ENCODE peak calls at places on chromosomes 11 and 22, in six cellular contexts. W is mesenchymal stem cell, L is H1, X is H9, M is IMR-90, K is trophoblast cell. U is an unnamed sample.
A peak's percentile ranks its signal among the peaks of the same experiment; 100 is the strongest.

GRCh38 chr11:35076201-35077100 is 62.5 kb upstream of the CD44 start:
- DNase-seq in X (no peak), M (no peak), W (no peak), L (no peak), K (no peak), U (no peak)

GRCh38 chr11:34473603-34474169 is 35.0 kb downstream of the CAT start:
- DNase-seq in K (no peak), W (no peak), M (no peak), L (no peak), X (no peak), U (no peak)

GRCh38 chr11:84316866-84317560 is 1030.8 kb upstream of the CCDC90B start:
- DNase-seq in K (no peak), X (no peak), M (peak; percentile 30), W (peak; percentile 38), L (no peak), U (peak; percentile 21)

GRCh38 chr22:19874307-19875060 is 19.8 kb upstream of the GNB1L start:
- DNase-seq in K (no peak), X (peak; percentile 35), L (peak; percentile 51), M (no peak), W (no peak), U (peak; percentile 64)

GRCh38 chr22:40855104-40855959 is 1.1 kb downstream of the ST13 start:
- DNase-seq in W (peak; percentile 47), X (no peak), M (no peak), K (no peak), L (no peak), U (no peak)

GRCh38 chr11:20207781-20208621 is 47.7 kb upstream of the DBX1 start:
- DNase-seq in K (no peak), X (peak; percentile 64), M (peak; percentile 0), L (peak; percentile 50), W (no peak), U (peak; percentile 20)

GRCh38 chr11:2534131-2534956 is 89.5 kb downstream of the KCNQ1 start:
- DNase-seq in L (peak; percentile 56), K (peak; percentile 99), M (no peak), W (peak; percentile 9), X (peak; percentile 67), U (no peak)

GRCh38 chr11:69873166-69874077 is 54.2 kb upstream of the FGF3 start:
- DNase-seq in M (no peak), X (peak; percentile 16), K (no peak), L (no peak), W (no peak), U (no peak)

GRCh38 chr11:76033699-76034098 is 172.6 kb downstream of the WNT11 start:
- DNase-seq in K (no peak), X (no peak), L (no peak), M (no peak), W (no peak), U (no peak)

GRCh38 chr22:24068377-24068680 is 57.2 kb downstream of the CABIN1 start:
- DNase-seq in X (no peak), W (no peak), K (no peak), M (no peak), L (no peak), U (no peak)

GRCh38 chr22:31962392-31963113 is 18.2 kb downstream of the YWHAH start:
- DNase-seq in L (no peak), M (no peak), X (no peak), W (no peak), K (no peak), U (no peak)

GRCh38 chr11:35073691-35074382 is 65.1 kb upstream of the CD44 start:
- DNase-seq in M (peak; percentile 49), W (peak; percentile 37), X (no peak), L (no peak), K (no peak), U (no peak)

GRCh38 chr11:70799386-70799785 is 401.1 kb downstream of the CTTN start:
- DNase-seq in M (peak; percentile 63), K (no peak), X (no peak), L (no peak), W (no peak), U (no peak)

GRCh38 chr11:126345759-126346585 is 9.5 kb upstream of the ST3GAL4 start:
- DNase-seq in K (peak; percentile 94), M (peak; percentile 75), L (no peak), X (no peak), W (peak; percentile 76), U (no peak)

GRCh38 chr11:88480217-88480616 is 142.7 kb upstream of the CTSC start:
- DNase-seq in L (no peak), K (peak; percentile 27), M (peak; percentile 86), W (peak; percentile 56), X (no peak), U (no peak)

GRCh38 chr22:24681236-24681635 is 78.2 kb downstream of the GGT1 start:
- DNase-seq in X (no peak), K (no peak), W (no peak), L (no peak), M (peak; percentile 93), U (no peak)

GRCh38 chr11:11519184-11519583 is 102.6 kb downstream of the GALNT18 start:
- DNase-seq in M (no peak), K (no peak), L (no peak), W (no peak), X (peak; percentile 45), U (no peak)

GRCh38 chr11:3145206-3145520 is 19.9 kb downstream of the OSBPL5 start:
- DNase-seq in X (no peak), L (no peak), W (no peak), K (no peak), M (no peak), U (no peak)

GRCh38 chr11:81237139-81237538 is 1496.5 kb downstream of the FAM181B start:
- DNase-seq in M (peak; percentile 4), K (peak; percentile 7), W (peak; percentile 59), L (no peak), X (no peak), U (peak; percentile 50)

GRCh38 chr11:105003151-105003550 is 19.8 kb downstream of the CASP5 start:
- DNase-seq in X (no peak), K (no peak), W (no peak), M (no peak), L (no peak), U (no peak)

GRCh38 chr11:130213143-130213978 is 53.8 kb downstream of the ST14 start:
- DNase-seq in M (peak; percentile 6), L (peak; percentile 96), K (peak; percentile 19), W (peak; percentile 35), X (peak; percentile 82), U (peak; percentile 67)

GRCh38 chr11:22521226-22521625 is 104.4 kb downstream of the FANCF start:
- DNase-seq in W (peak; percentile 47), M (peak; percentile 48), X (no peak), K (peak; percentile 72), L (no peak), U (no peak)

DNA sequence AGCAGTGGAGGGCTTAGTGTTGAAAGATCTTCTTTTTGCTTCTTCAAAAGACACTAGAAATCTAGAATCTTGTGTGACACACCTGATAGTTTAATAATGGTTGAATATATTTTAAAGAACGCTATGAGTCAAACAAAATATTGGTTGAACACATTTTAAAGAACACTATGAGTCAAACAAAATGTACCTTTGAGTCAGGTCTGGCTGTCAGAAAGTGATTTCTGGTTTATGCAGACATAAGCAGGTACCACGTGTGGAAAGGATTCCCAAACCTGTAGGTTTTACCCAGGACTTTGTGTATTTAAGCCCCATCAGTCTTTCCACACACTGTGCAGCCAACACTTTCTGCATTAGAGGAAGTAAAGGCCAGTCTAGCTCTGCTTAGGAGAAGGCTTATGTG is 366.7 kb upstream of the TENM4 start:
- DNase-seq in K (no peak), L (no peak), X (no peak), M (no peak), W (no peak), U (no peak)
- H3K14ac ChIP-seq in K (no peak overlapping the region), L (no peak overlapping the region), X (no peak overlapping the region), M (no peak overlapping the region), W (no peak overlapping the region), U (no peak overlapping the region)

GRCh38 chr11:77035580-77035979 is 1.4 kb downstream of the B3GNT6 start:
- DNase-seq in K (peak; percentile 53), L (no peak), X (no peak), W (no peak), M (no peak), U (no peak)
- H3K14ac ChIP-seq in K (no peak overlapping the region), L (no peak overlapping the region), X (no peak overlapping the region), W (no peak overlapping the region), M (no peak overlapping the region), U (no peak overlapping the region)

GRCh38 chr22:42227435-42227834 is 43.0 kb downstream of the TCF20 start:
- DNase-seq in X (no peak), M (no peak), W (no peak), L (no peak), K (no peak), U (no peak)

GRCh38 chr22:42228480-42228879 is 42.0 kb downstream of the TCF20 start:
- DNase-seq in L (no peak), X (no peak), M (no peak), K (no peak), W (no peak), U (no peak)

GRCh38 chr22:42233879-42234278 is 36.6 kb downstream of the TCF20 start:
- DNase-seq in X (no peak), K (no peak), W (no peak), L (no peak), M (no peak), U (no peak)

GRCh38 chr22:42231929-42232328 is 38.5 kb downstream of the TCF20 start:
- DNase-seq in M (no peak), L (no peak), W (no peak), K (no peak), X (no peak), U (no peak)

DNA sequence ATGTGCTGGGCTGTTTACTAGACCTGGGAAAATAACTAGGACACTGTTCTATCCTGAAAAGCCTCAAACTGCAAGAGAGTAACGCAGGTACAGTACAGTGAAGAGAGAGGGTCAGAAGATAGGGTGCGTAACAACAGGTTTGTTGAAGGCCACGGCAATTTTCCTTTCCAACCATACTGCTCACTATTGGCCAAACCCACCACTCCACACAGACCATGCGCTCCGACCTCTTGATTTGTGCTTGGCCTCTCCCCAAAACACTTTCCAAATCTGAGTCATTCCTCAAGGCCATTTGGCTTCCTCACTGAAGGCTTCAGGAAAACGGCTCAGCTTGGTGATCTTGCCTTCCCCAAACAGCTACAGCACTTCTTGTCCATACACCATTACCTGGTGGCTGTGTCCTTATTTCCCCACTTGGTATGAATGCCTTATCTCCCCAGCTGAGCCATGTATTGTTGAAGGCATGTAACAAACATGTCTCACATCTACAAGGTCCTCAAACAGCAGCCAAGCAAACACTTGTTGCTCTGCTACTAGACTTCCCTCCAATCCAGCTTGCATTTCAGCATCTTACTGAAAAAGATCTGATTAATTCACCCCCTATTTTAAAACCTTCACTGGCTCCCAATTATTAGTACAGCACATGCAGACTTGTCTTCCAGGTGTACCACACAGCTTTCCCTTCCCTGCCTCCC is 40.9 kb downstream of the TCF20 start:
- DNase-seq in M (peak; percentile 54), L (no peak), X (no peak), K (no peak), W (no peak), U (no peak)
- H3K14ac ChIP-seq in M (no peak overlapping the region), L (no peak overlapping the region), X (no peak overlapping the region), K (no peak overlapping the region), W (no peak overlapping the region), U (no peak overlapping the region)

DNA sequence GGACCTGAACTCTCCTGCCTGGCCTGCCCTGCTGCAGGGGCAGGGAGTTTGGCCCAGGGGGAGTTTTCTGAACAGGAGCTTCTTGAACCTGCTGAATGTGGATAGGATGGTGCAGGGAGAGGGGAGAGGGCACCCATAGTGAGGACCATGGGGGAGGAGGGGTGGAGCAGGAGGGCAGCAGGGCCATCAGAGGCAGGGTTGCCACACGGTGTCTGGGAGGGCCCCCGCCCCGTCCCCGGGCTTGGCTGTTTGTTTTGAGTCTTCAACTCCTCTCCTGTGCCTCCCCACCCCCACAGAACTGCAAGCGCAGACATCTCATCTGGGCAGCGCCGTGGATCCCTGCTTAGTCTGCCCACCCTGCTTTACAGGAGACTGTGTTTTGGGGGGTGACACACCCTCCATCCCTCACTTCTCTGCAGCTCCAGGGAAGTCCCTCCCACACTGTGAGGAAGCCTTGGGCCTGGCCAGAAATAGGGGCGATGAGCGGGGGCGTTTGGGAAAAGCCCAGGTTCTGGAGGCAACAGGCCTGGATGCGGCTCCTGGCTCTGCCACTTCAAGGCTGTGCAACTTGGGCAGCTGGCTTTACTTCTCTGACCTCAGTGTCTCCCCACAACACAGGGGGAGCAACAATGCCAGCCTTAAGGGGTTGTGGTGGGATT is 14.4 kb downstream of the NFAM1 start:
- DNase-seq in W (no peak), X (no peak), K (no peak), L (no peak), M (no peak), U (no peak)
- H3K14ac ChIP-seq in W (no peak overlapping the region), X (peak overlapping the region; percentile 63), K (no peak overlapping the region), L (no peak overlapping the region), M (no peak overlapping the region), U (no peak overlapping the region)

U was measured in neuronal stem cell.